ENCODE peak calls at places on chromosomes 12 and 14, in ten cellular contexts. E, J, R, P, Y, Q, Z, N, W and I are unnamed samples.

GRCh38 chr12:9760699-9761406 is at the start of gene CD69:
- DNase-seq in W (peak; percentile 67), Q (no peak), Z (peak; percentile 90), J (no peak), R (peak; percentile 77), Y (no peak), P (peak; percentile 49), E (peak; percentile 89), N (peak; percentile 14), I (no peak)

GRCh38 chr12:127819066-127819465 is 447.9 kb upstream of the TMEM132C start:
- DNase-seq in R (no peak), N (no peak), E (no peak), J (peak; percentile 78), P (no peak), Q (no peak), W (no peak), Z (no peak), Y (no peak), I (no peak)

GRCh38 chr14:45253070-45253753 is at the start of gene MIS18BP1:
- DNase-seq in Q (peak; percentile 69), P (peak; percentile 98), J (peak; percentile 99), Y (peak; percentile 95), W (peak; percentile 88), R (peak; percentile 95), Z (peak; percentile 95), E (peak; percentile 95), N (peak; percentile 97), I (peak; percentile 98)

GRCh38 chr12:95487024-95487423 is 13.1 kb downstream of the METAP2 start:
- DNase-seq in R (no peak), W (no peak), Z (no peak), Y (no peak), N (no peak), J (no peak), P (no peak), Q (no peak), E (no peak), I (no peak)

GRCh38 chr12:94689002-94689645 is 38.8 kb upstream of the TMCC3 start:
- DNase-seq in W (no peak), E (no peak), N (peak; percentile 38), J (peak; percentile 79), Z (no peak), P (no peak), R (no peak), Q (no peak), Y (peak; percentile 27), I (no peak)

GRCh38 chr14:91573894-91574837 is 64.1 kb upstream of the PPP4R3A start:
- DNase-seq in Y (peak; percentile 25), Q (no peak), J (peak; percentile 92), W (peak; percentile 47), R (peak; percentile 62), N (peak; percentile 61), Z (peak; percentile 49), E (peak; percentile 69), P (peak; percentile 94), I (peak; percentile 85)

GRCh38 chr12:44748950-44749468 is 127.1 kb downstream of the NELL2 start:
- DNase-seq in Y (no peak), E (no peak), W (no peak), Q (no peak), P (no peak), R (no peak), J (no peak), Z (no peak), N (no peak), I (no peak)

GRCh38 chr14:104579507-104579906 is at the start of gene C14orf180:
- DNase-seq in J (no peak), E (no peak), P (peak; percentile 22), Y (no peak), N (no peak), R (no peak), Q (no peak), W (no peak), Z (no peak), I (no peak)

GRCh38 chr12:116339062-116339461 is 61.6 kb upstream of the MED13L start:
- DNase-seq in E (no peak), Y (no peak), P (no peak), Q (no peak), Z (no peak), W (no peak), N (no peak), J (no peak), R (no peak), I (no peak)

GRCh38 chr12:2959508-2960431 is 573 bp downstream of the TEAD4 start:
- DNase-seq in W (no peak), J (peak; percentile 80), Q (no peak), P (peak; percentile 32), E (no peak), Z (no peak), N (peak; percentile 60), R (no peak), Y (peak; percentile 60), I (no peak)

GRCh38 chr12:54725233-54725843 is 77.2 kb upstream of the DCD start:
- DNase-seq in P (peak; percentile 17), E (no peak), J (peak; percentile 54), N (no peak), Q (no peak), Y (no peak), W (no peak), Z (peak; percentile 9), R (no peak), I (no peak)

GRCh38 chr12:93773122-93773871 is 96.1 kb downstream of the CRADD start:
- DNase-seq in N (peak; percentile 33), J (peak; percentile 53), Z (peak; percentile 27), Q (no peak), W (no peak), P (no peak), Y (peak; percentile 34), E (no peak), R (peak; percentile 18), I (no peak)

DNA sequence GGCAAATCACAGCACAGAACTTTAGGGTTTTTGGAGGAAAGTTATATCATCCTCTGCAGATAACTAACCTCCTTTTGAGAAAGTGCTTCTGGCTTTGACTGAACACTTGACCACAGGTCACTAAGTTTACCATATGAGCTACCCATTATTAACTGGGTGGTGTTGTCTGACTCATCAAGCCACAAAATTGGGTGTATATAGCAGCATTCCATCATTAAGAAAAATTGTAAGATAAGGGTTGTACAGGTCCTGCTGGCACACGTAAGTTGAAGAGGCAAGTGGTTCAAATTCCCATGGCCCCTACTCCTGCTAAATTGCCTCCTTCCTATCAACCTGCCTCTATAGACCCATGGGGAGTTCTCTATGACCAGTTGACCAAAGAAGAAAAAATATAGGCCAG is 39.5 kb downstream of the L2HGDH start:
- DNase-seq in E (no peak), P (no peak), W (no peak), Q (no peak), J (peak; percentile 0), Y (no peak), N (peak; percentile 40), Z (no peak), R (no peak), I (no peak)
- H3K9me3 ChIP-seq in E (no peaks in the 10 kb centered on the region), P (no peaks in the 10 kb centered on the region), W (no peaks in the 10 kb centered on the region), Q (no peaks in the 10 kb centered on the region), J (no peaks in the 10 kb centered on the region), Y (no peaks in the 10 kb centered on the region), N (no peaks in the 10 kb centered on the region), Z (no peaks in the 10 kb centered on the region), R (no peaks in the 10 kb centered on the region), I (no peaks in the 10 kb centered on the region)

GRCh38 chr12:26658991-26659390 is 174.0 kb downstream of the ITPR2 start:
- DNase-seq in W (no peak), Z (no peak), E (no peak), Y (peak; percentile 81), J (peak; percentile 89), N (no peak), P (no peak), Q (no peak), R (no peak), I (no peak)
- H3K27ac ChIP-seq in W (no peak overlapping the region), Z (no peak overlapping the region), E (no peak overlapping the region), Y (no peak overlapping the region), J (peak overlapping the region; percentile 10), N (no peak overlapping the region), P (no peak overlapping the region), Q (no peak overlapping the region), R (no peak overlapping the region), I (no peak overlapping the region)

GRCh38 chr14:55604467-55604866 is 24.5 kb downstream of the KTN1 start:
- DNase-seq in P (no peak), N (no peak), E (no peak), R (no peak), J (no peak), W (no peak), Z (no peak), Q (no peak), Y (no peak), I (no peak)

GRCh38 chr14:55599250-55599879 is 19.4 kb downstream of the KTN1 start:
- DNase-seq in Y (no peak), E (no peak), R (no peak), N (no peak), Z (no peak), Q (peak; percentile 50), J (no peak), W (no peak), P (peak; percentile 44), I (peak; percentile 87)

GRCh38 chr14:55603401-55603953 is 23.5 kb downstream of the KTN1 start:
- DNase-seq in W (no peak), Q (no peak), Y (no peak), J (no peak), R (no peak), Z (no peak), N (no peak), E (no peak), P (no peak), I (no peak)

GRCh38 chr14:55604900-55605418 is 25.0 kb downstream of the KTN1 start:
- DNase-seq in E (no peak), W (no peak), J (no peak), R (no peak), Y (no peak), N (no peak), P (no peak), Q (no peak), Z (no peak), I (no peak)

GRCh38 chr14:55600784-55601561 is 21.0 kb downstream of the KTN1 start:
- DNase-seq in E (no peak), Y (peak; percentile 66), Q (no peak), R (no peak), P (no peak), W (no peak), N (peak; percentile 56), Z (no peak), J (peak; percentile 69), I (no peak)
- H3K9me3 ChIP-seq in E (no peaks in the 10 kb centered on the region), Y (peaks cover 3% of the 10 kb centered on the region), Q (no peaks in the 10 kb centered on the region), R (no peaks in the 10 kb centered on the region), P (no peaks in the 10 kb centered on the region), W (no peaks in the 10 kb centered on the region), N (no peaks in the 10 kb centered on the region), Z (no peaks in the 10 kb centered on the region), J (no peaks in the 10 kb centered on the region), I (no peaks in the 10 kb centered on the region)

DNA sequence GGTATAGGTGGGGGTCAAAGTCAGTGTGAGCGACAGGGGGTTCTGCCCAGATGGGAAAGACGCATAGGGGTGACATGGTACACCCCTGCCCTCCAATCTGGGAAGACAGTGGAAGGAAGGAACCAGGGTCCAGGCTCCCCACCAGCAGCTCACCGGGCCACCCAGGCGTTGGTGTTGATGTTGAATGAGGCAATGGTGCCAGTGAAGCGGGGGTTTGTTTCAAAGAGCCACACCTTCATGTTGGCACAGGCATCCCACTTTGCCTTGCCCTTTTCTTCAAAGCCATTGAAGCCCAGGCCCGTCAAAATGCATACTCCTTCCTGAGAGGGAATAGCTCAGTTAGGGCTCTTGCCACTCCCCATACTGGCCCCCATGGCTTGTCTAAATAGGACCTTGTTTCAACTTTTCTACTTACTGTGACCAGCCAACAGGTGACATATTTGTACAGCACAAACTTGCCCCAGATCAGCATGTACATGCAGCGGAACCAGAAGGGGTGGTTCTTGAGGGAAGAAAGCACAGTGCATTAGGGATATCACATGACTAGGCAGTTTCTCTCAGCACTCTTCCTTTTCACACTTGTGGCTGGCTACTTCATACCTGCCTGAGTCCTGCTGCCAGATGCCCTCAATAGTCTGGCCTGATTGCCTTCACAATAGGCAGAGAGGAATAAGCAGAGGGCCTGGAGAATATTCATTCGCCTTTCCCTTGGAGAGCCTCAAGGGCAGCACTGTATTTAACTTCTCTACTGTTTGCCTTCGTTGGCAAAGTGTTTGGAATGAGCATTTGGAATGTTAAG is 7.7 kb downstream of the EMG1 start:
- DNase-seq in Q (no peak), J (no peak), R (no peak), W (no peak), E (no peak), N (no peak), P (no peak), Z (no peak), Y (no peak), I (no peak)
- H3K27ac ChIP-seq in Q (no peak overlapping the region), J (no peak overlapping the region), R (no peak overlapping the region), W (no peak overlapping the region), E (no peak overlapping the region), N (no peak overlapping the region), P (no peak overlapping the region), Z (no peak overlapping the region), Y (no peak overlapping the region), I (peak overlapping the region; percentile 2)